ENCODE peak calls at places on chromosomes 16 and 17, in ten cellular contexts. K is HFF-Myc, I is tibial artery, O is left ventricle myocardium inferior, U is substantia nigra, W is mucosa of gallbladder, R is T-helper 17 cell, L is GM18507, Y is HEK293T, M is fibroblast of lung. D is an unnamed sample.

GRCh38 chr17:14201087-14201486 is 35.6 kb downstream of the CDRT15 start:
- DNase-seq in K (no peak), I (no peak), O (no peak), U (no peak), W (no peak), R (no peak), L (no peak), Y (no peak), M (peak; percentile 52), D (no peak)

GRCh38 chr16:77221482-77221881 is 22.3 kb downstream of the SYCE1L start:
- DNase-seq in K (no peak), I (no peak), O (no peak), U (no peak), W (no peak), R (no peak), L (no peak), Y (no peak), M (no peak), D (no peak)

GRCh38 chr16:85169333-85170065 is 57.2 kb upstream of the CIBAR2 start:
- DNase-seq in K (no peak), I (no peak), O (no peak), U (no peak), W (no peak), R (no peak), L (no peak), Y (peak; percentile 42), M (peak; percentile 62), D (no peak)

GRCh38 chr16:8660841-8661301 is 13.5 kb upstream of the ABAT start:
- DNase-seq in K (peak; percentile 22), I (peak; percentile 41), O (peak; percentile 56), U (peak; percentile 55), W (peak; percentile 61), R (no peak), L (peak; percentile 32), Y (peak; percentile 71), M (peak; percentile 42), D (peak; percentile 73)

GRCh38 chr17:50708050-50709000 is 611 bp upstream of the ANKRD40 start:
- DNase-seq in K (no peak), I (no peak), O (no peak), U (no peak), W (no peak), R (no peak), L (no peak), Y (no peak), M (no peak), D (peak; percentile 37)

GRCh38 chr16:86355114-86355513 is 155.2 kb upstream of the FOXF1 start:
- DNase-seq in K (no peak), I (no peak), O (no peak), U (no peak), W (no peak), R (no peak), L (no peak), Y (no peak), M (peak; percentile 66), D (no peak)

GRCh38 chr16:53061701-53062159 is 6.9 kb downstream of the CHD9 start:
- DNase-seq in K (no peak), I (peak; percentile 48), O (peak; percentile 49), U (peak; percentile 16), W (no peak), R (no peak), L (peak; percentile 44), Y (no peak), M (no peak), D (no peak)

GRCh38 chr17:78988152-78988551 is 8.4 kb upstream of the LGALS3BP start:
- DNase-seq in K (no peak), I (no peak), O (peak; percentile 4), U (no peak), W (no peak), R (no peak), L (no peak), Y (no peak), M (no peak), D (no peak)

GRCh38 chr17:78818932-78819331 is 21.7 kb downstream of the USP36 start:
- DNase-seq in K (no peak), I (no peak), O (no peak), U (no peak), W (peak; percentile 40), R (peak; percentile 33), L (no peak), Y (no peak), M (no peak), D (no peak)

GRCh38 chr16:616771-617586 is 13.8 kb upstream of the WFIKKN1 start:
- DNase-seq in K (no peak), I (no peak), O (no peak), U (no peak), W (no peak), R (no peak), L (no peak), Y (no peak), M (no peak), D (no peak)

GRCh38 chr16:73125860-73126259 is 77.9 kb upstream of the ZFHX3 start:
- DNase-seq in K (peak; percentile 49), I (peak; percentile 35), O (no peak), U (no peak), W (no peak), R (no peak), L (no peak), Y (no peak), M (peak; percentile 71), D (no peak)

GRCh38 chr16:49634235-49635008 is 221.5 kb downstream of the ZNF423 start:
- DNase-seq in K (no peak), I (no peak), O (no peak), U (no peak), W (no peak), R (no peak), L (no peak), Y (no peak), M (no peak), D (no peak)

GRCh38 chr17:1703063-1703462 is 7.1 kb downstream of the TLCD2 start:
- DNase-seq in K (no peak), I (no peak), O (no peak), U (no peak), W (no peak), R (no peak), L (no peak), Y (no peak), M (peak; percentile 44), D (no peak)

GRCh38 chr17:50767030-50767429 is 288 bp downstream of the ANKRD40CL start:
- DNase-seq in K (no peak), I (no peak), O (no peak), U (no peak), W (no peak), R (no peak), L (no peak), Y (no peak), M (no peak), D (no peak)

GRCh38 chr17:82246365-82247174 is 17.7 kb downstream of the SLC16A3 start:
- DNase-seq in K (no peak), I (no peak), O (no peak), U (no peak), W (peak; percentile 73), R (no peak), L (no peak), Y (no peak), M (peak; percentile 75), D (no peak)

GRCh38 chr16:1786242-1787055 is 3.7 kb downstream of the NUBP2 start:
- DNase-seq in K (no peak), I (no peak), O (peak; percentile 13), U (no peak), W (no peak), R (no peak), L (no peak), Y (no peak), M (no peak), D (no peak)

GRCh38 chr17:76276461-76277299 is 11.5 kb downstream of the UBALD2 start:
- DNase-seq in K (no peak), I (no peak), O (no peak), U (no peak), W (no peak), R (no peak), L (no peak), Y (no peak), M (peak; percentile 26), D (no peak)

GRCh38 chr16:80899804-80900592 is 95.6 kb upstream of the CDYL2 start:
- DNase-seq in K (peak; percentile 11), I (peak; percentile 89), O (peak; percentile 86), U (peak; percentile 25), W (peak; percentile 64), R (no peak), L (no peak), Y (no peak), M (peak; percentile 92), D (peak; percentile 41)

GRCh38 chr16:66082424-66082823 is 284.1 kb upstream of the CDH5 start:
- DNase-seq in K (no peak), I (no peak), O (no peak), U (no peak), W (no peak), R (no peak), L (no peak), Y (no peak), M (no peak), D (no peak)

GRCh38 chr17:19386974-19387920 is at the start of gene MFAP4:
- DNase-seq in K (peak; percentile 94), I (peak; percentile 79), O (peak; percentile 74), U (no peak), W (peak; percentile 62), R (no peak), L (no peak), Y (no peak), M (peak; percentile 90), D (peak; percentile 90)

GRCh38 chr16:66927918-66928649 is 2.7 kb upstream of the RRAD start:
- DNase-seq in K (no peak), I (no peak), O (no peak), U (no peak), W (no peak), R (no peak), L (no peak), Y (no peak), M (peak; percentile 21), D (no peak)

GRCh38 chr16:1559446-1559975 is 26.0 kb downstream of the TMEM204 start:
- DNase-seq in K (no peak), I (no peak), O (no peak), U (no peak), W (no peak), R (no peak), L (no peak), Y (no peak), M (no peak), D (no peak)

GRCh38 chr17:30939059-30939689 is 17.4 kb downstream of the ADAP2 start:
- DNase-seq in K (no peak), I (no peak), O (no peak), U (no peak), W (no peak), R (no peak), L (no peak), Y (no peak), M (no peak), D (no peak)

GRCh38 chr16:85413713-85414663 is 199.1 kb upstream of the GSE1 start:
- DNase-seq in K (no peak), I (no peak), O (no peak), U (no peak), W (no peak), R (peak; percentile 3), L (no peak), Y (no peak), M (no peak), D (no peak)

GRCh38 chr17:80421381-80422090 is 6.6 kb downstream of the ENDOV start:
- DNase-seq in K (no peak), I (no peak), O (no peak), U (no peak), W (no peak), R (no peak), L (no peak), Y (no peak), M (no peak), D (peak; percentile 32)

GRCh38 chr16:84673203-84673535 is 24.9 kb downstream of the KLHL36 start:
- DNase-seq in K (no peak), I (no peak), O (no peak), U (no peak), W (no peak), R (no peak), L (no peak), Y (no peak), M (no peak), D (no peak)

GRCh38 chr17:77124192-77124908 is 16.4 kb upstream of the SEC14L1 start:
- DNase-seq in K (no peak), I (peak; percentile 52), O (peak; percentile 24), U (no peak), W (no peak), R (no peak), L (no peak), Y (no peak), M (peak; percentile 85), D (no peak)

GRCh38 chr17:66425751-66426396 is 123.5 kb downstream of the PRKCA start:
- DNase-seq in K (no peak), I (no peak), O (no peak), U (no peak), W (no peak), R (no peak), L (no peak), Y (no peak), M (no peak), D (no peak)